ENCODE peak calls at places on chromosomes 12 and 14, in nine cellular contexts. F is spleen, K is hepatocyte, S is PC-3, W is vagina, Z is neural progenitor cell, L is lung, R is mammary epithelial cell, H is fibroblast of lung. V is an unnamed sample.

GRCh38 chr12:74111688-74112360 is 425.8 kb upstream of the ATXN7L3B start:
- DNase-seq in F (no peak), K (peak; percentile 19), S (peak; percentile 58), W (no peak), Z (peak; percentile 61), L (no peak), R (peak; percentile 65), H (peak; percentile 5), V (no peak)

GRCh38 chr14:104721704-104722431 is 2.2 kb upstream of the ADSS1 start:
- DNase-seq in F (no peak), K (no peak), S (no peak), W (no peak), Z (no peak), L (no peak), R (no peak), H (peak; percentile 27), V (no peak)

GRCh38 chr12:89862511-89863331 is 154.1 kb upstream of the ATP2B1 start:
- DNase-seq in F (peak; percentile 72), K (no peak), S (no peak), W (no peak), Z (no peak), L (peak; percentile 36), R (no peak), H (no peak), V (no peak)

GRCh38 chr14:22781606-22782000 is 15.1 kb downstream of the OXA1L start:
- DNase-seq in F (no peak), K (no peak), S (peak; percentile 45), W (no peak), Z (no peak), L (no peak), R (peak; percentile 14), H (peak; percentile 20), V (no peak)

GRCh38 chr14:79554816-79555215 is 656.5 kb downstream of the DIO2 start:
- DNase-seq in F (no peak), K (no peak), S (no peak), W (no peak), Z (no peak), L (no peak), R (no peak), H (no peak), V (no peak)

GRCh38 chr12:49524660-49525324 is 14.0 kb upstream of the KCNH3 start:
- DNase-seq in F (no peak), K (no peak), S (peak; percentile 35), W (peak; percentile 37), Z (no peak), L (no peak), R (no peak), H (no peak), V (no peak)

GRCh38 chr14:40694026-40694425 is 912.6 kb upstream of the LRFN5 start:
- DNase-seq in F (peak; percentile 6), K (no peak), S (no peak), W (no peak), Z (no peak), L (no peak), R (no peak), H (no peak), V (no peak)

GRCh38 chr14:54600685-54601084 is 33.8 kb downstream of the SAMD4A start:
- DNase-seq in F (no peak), K (peak; percentile 37), S (peak; percentile 46), W (no peak), Z (no peak), L (no peak), R (peak; percentile 21), H (peak; percentile 81), V (no peak)

GRCh38 chr14:76651410-76652055 is 109.7 kb upstream of the VASH1 start:
- DNase-seq in F (no peak), K (no peak), S (no peak), W (no peak), Z (no peak), L (no peak), R (peak; percentile 46), H (no peak), V (no peak)

GRCh38 chr12:1592444-1593231 is 1.7 kb downstream of the FBXL14 start:
- DNase-seq in F (peak; percentile 88), K (peak; percentile 48), S (peak; percentile 50), W (no peak), Z (peak; percentile 80), L (no peak), R (peak; percentile 74), H (peak; percentile 69), V (no peak)

GRCh38 chr14:102939820-102940561 is 17.5 kb downstream of the AMN start:
- DNase-seq in F (no peak), K (no peak), S (no peak), W (no peak), Z (no peak), L (peak; percentile 90), R (no peak), H (no peak), V (no peak)

GRCh38 chr12:107320031-107320928 is 226.9 kb upstream of the CRY1 start:
- DNase-seq in F (peak; percentile 86), K (peak; percentile 32), S (peak; percentile 89), W (no peak), Z (peak; percentile 76), L (peak; percentile 29), R (peak; percentile 91), H (peak; percentile 76), V (no peak)

GRCh38 chr12:19938031-19938430 is 430.3 kb upstream of the PDE3A start:
- DNase-seq in F (no peak), K (no peak), S (no peak), W (no peak), Z (no peak), L (no peak), R (no peak), H (peak; percentile 5), V (no peak)

GRCh38 chr12:53179694-53180269 is 740 bp upstream of the ZNF740 start:
- DNase-seq in F (no peak), K (no peak), S (peak; percentile 29), W (no peak), Z (no peak), L (no peak), R (no peak), H (no peak), V (no peak)

GRCh38 chr14:69711065-69711464 is 55.9 kb upstream of the SRSF5 start:
- DNase-seq in F (no peak), K (no peak), S (no peak), W (no peak), Z (no peak), L (no peak), R (no peak), H (no peak), V (peak; percentile 77)

GRCh38 chr14:102822311-102822863 is 45.1 kb downstream of the TRAF3 start:
- DNase-seq in F (no peak), K (no peak), S (peak; percentile 28), W (no peak), Z (no peak), L (no peak), R (no peak), H (no peak), V (no peak)

GRCh38 chr14:100241279-100241678 is 2.3 kb downstream of the YY1 start:
- DNase-seq in F (no peak), K (no peak), S (peak; percentile 12), W (no peak), Z (no peak), L (no peak), R (no peak), H (no peak), V (no peak)

GRCh38 chr14:34258318-34258717 is 203.7 kb downstream of the SPTSSA start:
- DNase-seq in F (no peak), K (peak; percentile 59), S (peak; percentile 66), W (no peak), Z (no peak), L (no peak), R (peak; percentile 77), H (peak; percentile 52), V (peak; percentile 36)

GRCh38 chr14:67526676-67527459 is 6.2 kb upstream of the PLEKHH1 start:
- DNase-seq in F (no peak), K (peak; percentile 68), S (peak; percentile 63), W (no peak), Z (peak; percentile 68), L (peak; percentile 55), R (peak; percentile 51), H (peak; percentile 40), V (peak; percentile 35)

DNA sequence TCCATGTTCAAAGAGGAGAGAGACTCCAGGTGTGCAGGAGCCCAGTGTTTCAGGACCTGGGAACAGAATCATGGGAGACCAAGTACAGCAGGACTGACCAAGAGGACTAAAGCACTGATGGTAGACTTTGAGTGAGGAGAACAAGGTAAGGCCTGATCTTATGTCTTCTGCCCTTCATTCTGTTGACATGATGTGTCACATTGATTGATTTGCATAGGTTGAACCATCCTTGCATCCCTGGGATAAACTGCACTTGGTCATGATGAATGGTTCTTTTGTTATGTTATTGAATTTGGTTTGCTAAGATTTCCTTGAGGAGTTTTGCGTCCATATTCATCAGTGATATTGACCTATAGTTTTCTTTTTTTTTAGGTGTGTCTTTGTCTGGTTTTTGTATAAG is 497.0 kb downstream of the TMEM121 start:
- DNase-seq in F (no peak), K (no peak), S (no peak), W (no peak), Z (no peak), L (no peak), R (no peak), H (no peak), V (no peak)
- H3K9me3 ChIP-seq in F (no peaks in the 10 kb centered on the region), K (no peaks in the 10 kb centered on the region), S (no peaks in the 10 kb centered on the region), W (no peaks in the 10 kb centered on the region), Z (peaks cover 18% of the 10 kb centered on the region), L (no peaks in the 10 kb centered on the region), R (no peaks in the 10 kb centered on the region), H (no peaks in the 10 kb centered on the region), V (no peaks in the 10 kb centered on the region)

GRCh38 chr14:28468191-28469151 is 298.1 kb upstream of the FOXG1 start:
- DNase-seq in F (no peak), K (no peak), S (no peak), W (no peak), Z (peak; percentile 3), L (no peak), R (peak; percentile 3), H (peak; percentile 29), V (no peak)

DNA sequence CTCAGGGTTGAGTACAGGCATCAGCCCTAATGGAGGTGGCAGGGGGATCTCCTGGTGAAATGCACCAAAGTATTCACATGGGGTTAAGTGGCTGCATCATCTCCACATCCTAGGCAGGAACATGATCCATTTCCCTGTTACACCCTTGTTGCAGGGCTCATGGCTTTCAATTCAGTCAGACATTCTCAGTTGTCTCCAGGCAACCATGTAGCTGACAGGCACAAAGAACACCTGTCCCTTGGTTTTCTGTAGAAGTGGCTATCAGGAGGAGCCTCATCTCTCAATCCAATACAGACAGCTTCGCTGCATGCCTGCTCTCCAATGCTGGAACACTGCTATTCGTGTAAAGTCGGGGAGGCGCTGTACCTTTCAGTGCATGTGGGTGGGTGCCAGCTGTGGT is 299.0 kb upstream of the FOXG1 start:
- DNase-seq in F (no peak), K (no peak), S (no peak), W (no peak), Z (no peak), L (no peak), R (no peak), H (no peak), V (no peak)
- H3K27ac ChIP-seq in F (no peak overlapping the region), K (no peak overlapping the region), S (no peak overlapping the region), W (no peak overlapping the region), Z (no peak overlapping the region), L (no peak overlapping the region), R (no peak overlapping the region), H (no peak overlapping the region), V (no peak overlapping the region)

GRCh38 chr12:33876618-33877017 is 145.7 kb upstream of the ALG10 start:
- DNase-seq in F (no peak), K (no peak), S (peak; percentile 61), W (no peak), Z (no peak), L (no peak), R (no peak), H (no peak), V (no peak)
- TF ChIP-seq CTCF in F (no peak), K (no peak), S (peak; percentile 61), W (no peak), Z (peak; percentile 43), L (no peak), R (no peak), H (no peak), V (no peak)

GRCh38 chr12:12648951-12649650 is 37.4 kb downstream of the CREBL2 start:
- DNase-seq in F (no peak), K (no peak), S (no peak), W (no peak), Z (no peak), L (no peak), R (no peak), H (no peak), V (no peak)
- H3K9me3 ChIP-seq in F (peaks cover 21% of the 10 kb centered on the region), K (peaks cover 3% of the 10 kb centered on the region), S (peaks cover 10% of the 10 kb centered on the region), W (peaks cover 15% of the 10 kb centered on the region), Z (peaks cover 24% of the 10 kb centered on the region), L (peaks cover 3% of the 10 kb centered on the region), R (peaks cover 31% of the 10 kb centered on the region), H (no peaks in the 10 kb centered on the region), V (no peaks in the 10 kb centered on the region)

V was measured in uterus.